ENCODE peak calls at places on chromosome 18, in four cellular contexts. I is GM12878, A is HepG2, X is K562. S is an unnamed sample.

GRCh38 chr18:41695441-41695840 is 259.6 kb upstream of the PIK3C3 start:
- DNase-seq in I (no peak), A (no peak), X (no peak), S (no peak)

GRCh38 chr18:79918089-79919011 is 33.1 kb downstream of the SLC66A2 start:
- DNase-seq in I (no peak), A (no peak), X (no peak), S (no peak)

GRCh38 chr18:31977270-31977872 is 34.4 kb upstream of the TRAPPC8 start:
- DNase-seq in I (no peak), A (peak; percentile 68), X (peak; percentile 62), S (peak; percentile 66)

GRCh38 chr18:69002233-69002632 is 204.4 kb downstream of the CCDC102B start:
- DNase-seq in I (no peak), A (peak; percentile 1), X (no peak), S (no peak)

GRCh38 chr18:75213610-75214009 is 3.0 kb downstream of the TSHZ1 start:
- DNase-seq in I (no peak), A (no peak), X (no peak), S (no peak)

GRCh38 chr18:77101410-77102245 is 31.0 kb downstream of the MBP start:
- DNase-seq in I (peak; percentile 61), A (no peak), X (no peak), S (no peak)

GRCh38 chr18:50441518-50441917 is 66.7 kb downstream of the SKA1 start:
- DNase-seq in I (no peak), A (no peak), X (no peak), S (no peak)

GRCh38 chr18:48035556-48035860 is 105.0 kb upstream of the SMAD2 start:
- DNase-seq in I (no peak), A (no peak), X (no peak), S (no peak)

GRCh38 chr18:35278085-35278484 is 11.9 kb downstream of the ZSCAN30 start:
- DNase-seq in I (no peak), A (no peak), X (no peak), S (no peak)

GRCh38 chr18:50190236-50190635 is 4.7 kb downstream of the MYO5B start:
- DNase-seq in I (no peak), A (peak; percentile 12), X (no peak), S (no peak)

GRCh38 chr18:21241224-21242131 is 554 bp upstream of the GREB1L start:
- DNase-seq in I (no peak), A (no peak), X (no peak), S (peak; percentile 41)

GRCh38 chr18:63140997-63141776 is 178.4 kb downstream of the BCL2 start:
- DNase-seq in I (no peak), A (no peak), X (no peak), S (no peak)

GRCh38 chr18:63141777-63142176 is 177.8 kb downstream of the BCL2 start:
- DNase-seq in I (peak; percentile 85), A (no peak), X (no peak), S (no peak)

GRCh38 chr18:63137999-63138448 is 181.5 kb downstream of the BCL2 start:
- DNase-seq in I (no peak), A (no peak), X (no peak), S (no peak)

GRCh38 chr18:63138469-63139340 is 180.9 kb downstream of the BCL2 start:
- DNase-seq in I (peak; percentile 94), A (no peak), X (peak; percentile 6), S (no peak)

DNA sequence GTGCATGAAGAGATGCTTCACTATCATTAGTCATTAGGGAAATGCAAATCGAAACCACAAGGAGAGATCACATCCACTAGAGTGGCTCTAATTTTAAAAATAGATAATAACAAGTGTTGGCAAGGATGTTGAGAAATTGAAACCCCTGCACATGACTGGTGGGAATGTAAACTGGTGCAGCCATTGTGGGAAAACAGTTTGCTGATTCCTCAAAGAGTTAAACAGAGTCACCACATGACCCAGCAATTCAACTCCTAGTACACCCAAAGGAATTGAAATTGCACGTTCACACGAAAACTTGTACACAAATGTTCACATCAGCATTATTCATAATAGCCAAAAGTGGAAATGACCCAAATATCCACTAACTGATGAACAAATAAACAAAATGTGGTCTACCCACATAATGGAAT is 179.5 kb downstream of the BCL2 start:
- DNase-seq in I (peak; percentile 94), A (no peak), X (no peak), S (no peak)
- TF ChIP-seq TARDBP in I (no peak), A (no peak), X (no peak), S (no peak)

GRCh38 chr18:5376994-5377393 is 81.5 kb upstream of the ZBTB14 start:
- DNase-seq in I (no peak), A (no peak), X (no peak), S (no peak)
- TF ChIP-seq FOXM1 in I (no peak), A (no peak), X (no peak), S (no peak)

DNA sequence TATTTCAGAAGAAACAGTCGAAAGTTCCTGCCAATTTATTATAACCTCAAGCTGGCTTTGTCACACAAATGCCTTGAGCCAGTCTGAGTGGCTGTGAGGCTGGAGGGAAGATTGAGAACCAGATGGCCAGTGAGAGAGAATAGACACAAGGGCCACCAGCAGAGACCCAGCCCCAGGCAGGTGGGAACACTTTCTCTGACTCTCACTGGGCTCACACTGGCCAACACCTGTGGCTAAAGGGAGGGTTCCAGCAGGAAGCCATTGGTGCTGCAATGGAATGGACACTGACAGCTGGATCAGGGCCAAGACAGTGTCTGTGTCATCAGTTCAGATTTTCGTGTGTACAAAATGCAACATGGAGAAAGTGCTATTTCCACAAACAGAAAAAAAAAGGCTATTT is 29.9 kb downstream of the LOXHD1 start:
- DNase-seq in I (no peak), A (no peak), X (no peak), S (no peak)
- TF ChIP-seq TARDBP in I (no peak), A (no peak), X (no peak), S (no peak)

GRCh38 chr18:5890261-5890605 is 5.1 kb downstream of the TMEM200C start:
- DNase-seq in I (no peak), A (peak; percentile 5), X (no peak), S (no peak)
- TF ChIP-seq FOXM1 in I (no peak), A (no peak), X (no peak), S (no peak)

GRCh38 chr18:62144338-62144737 is 42.5 kb downstream of the PIGN start:
- DNase-seq in I (no peak), A (no peak), X (no peak), S (no peak)
- TF ChIP-seq TARDBP in I (no peak), A (no peak), X (no peak), S (no peak)

DNA sequence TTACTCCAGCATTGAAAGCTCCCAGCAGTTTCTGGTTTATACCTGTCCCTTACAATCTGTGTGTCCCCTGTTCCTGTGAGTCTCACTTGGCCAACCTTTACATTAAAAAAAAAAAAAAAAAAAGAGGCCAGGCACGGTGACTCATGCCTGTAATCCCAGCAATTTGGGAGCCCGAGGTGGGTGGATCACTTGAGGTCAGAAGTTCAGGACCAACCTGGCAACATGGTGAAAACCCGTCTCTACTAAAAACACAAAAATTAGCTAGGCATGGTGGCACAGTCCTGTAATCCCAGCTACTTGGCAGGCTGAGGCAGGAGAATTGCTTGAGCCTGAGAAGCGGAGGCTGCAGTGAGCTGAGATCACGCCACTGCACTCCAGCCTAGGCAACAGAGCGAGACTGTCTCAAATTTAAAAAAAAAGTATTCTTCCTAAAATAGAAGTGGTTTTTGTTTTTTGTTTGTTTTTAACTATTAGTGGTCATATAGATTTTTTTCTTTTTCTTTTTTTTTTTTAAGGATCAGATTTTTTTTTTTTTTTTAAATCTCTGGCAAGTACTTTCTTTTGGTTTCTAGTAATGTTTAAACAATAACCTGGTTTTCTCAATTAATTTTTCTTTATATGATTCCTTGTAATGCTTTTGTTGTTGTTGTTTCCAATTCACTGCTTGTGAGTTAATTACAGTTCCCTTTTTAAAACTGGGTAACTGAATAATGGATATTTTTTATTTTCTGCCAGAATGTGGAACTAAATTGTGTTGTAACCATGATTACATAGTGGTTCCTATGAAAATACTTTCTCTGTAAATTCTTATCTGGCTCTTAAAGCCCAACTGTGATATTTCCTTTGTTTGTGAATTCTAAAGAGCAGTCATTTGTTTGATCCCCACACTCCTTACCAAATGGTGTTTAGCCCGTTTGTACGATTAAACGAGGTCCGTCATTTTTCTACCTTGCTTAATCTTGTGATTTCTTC is 116.8 kb downstream of the CTAGE1 start:
- DNase-seq in I (no peak), A (no peak), X (no peak), S (no peak)
- TF ChIP-seq FOXM1 in I (no peak), A (no peak), X (no peak), S (no peak)

S was measured in HEK293T.